ENCODE peak calls at places on chromosomes 2 and 18, in five cellular contexts. S, B, W, V and L are unnamed samples.

GRCh38 chr2:222024934-222025890 is 273.6 kb downstream of the PAX3 start:
- DNase-seq in S (no peak), B (peak), W (peak), V (peak), L (peak)

GRCh38 chr2:118881490-118882129 is 34.2 kb upstream of the EN1 start:
- DNase-seq in S (no peak), B (peak), W (peak), V (peak), L (peak)

GRCh38 chr2:45353879-45354278 is 257.2 kb downstream of the SRBD1 start:
- DNase-seq in S (no peak), B (no peak), W (peak), V (peak), L (peak)

GRCh38 chr2:217438136-217438535 is 564.7 kb downstream of the TNS1 start:
- DNase-seq in S (no peak), B (no peak), W (peak), V (peak), L (peak)

GRCh38 chr2:232533944-232534710 is 5.4 kb upstream of the CHRNG start:
- DNase-seq in S (no peak), B (no peak), W (no peak), V (peak), L (no peak)

GRCh38 chr2:96604104-96604503 is 34.0 kb downstream of the KANSL3 start:
- DNase-seq in S (no peak), B (peak), W (no peak), V (no peak), L (no peak)

GRCh38 chr2:100388703-100389102 is 28.8 kb downstream of the CHST10 start:
- DNase-seq in S (no peak), B (no peak), W (no peak), V (no peak), L (no peak)

GRCh38 chr18:56807883-56808282 is 156.7 kb downstream of the WDR7 start:
- DNase-seq in S (no peak), B (no peak), W (no peak), V (no peak), L (no peak)

GRCh38 chr2:101873543-101873942 is 118.2 kb upstream of the IL1R2 start:
- DNase-seq in S (no peak), B (no peak), W (no peak), V (no peak), L (no peak)

GRCh38 chr18:63553117-63553516 is 10.9 kb downstream of the SERPINB12 start:
- DNase-seq in S (no peak), B (no peak), W (peak), V (peak), L (peak)

GRCh38 chr18:49250819-49251388 is 209.5 kb downstream of the DYM start:
- DNase-seq in S (no peak), B (peak), W (no peak), V (peak), L (peak)
- TF ChIP-seq CTCF in S (no peak), B (peak), W (peak), V (peak), L (peak)

DNA sequence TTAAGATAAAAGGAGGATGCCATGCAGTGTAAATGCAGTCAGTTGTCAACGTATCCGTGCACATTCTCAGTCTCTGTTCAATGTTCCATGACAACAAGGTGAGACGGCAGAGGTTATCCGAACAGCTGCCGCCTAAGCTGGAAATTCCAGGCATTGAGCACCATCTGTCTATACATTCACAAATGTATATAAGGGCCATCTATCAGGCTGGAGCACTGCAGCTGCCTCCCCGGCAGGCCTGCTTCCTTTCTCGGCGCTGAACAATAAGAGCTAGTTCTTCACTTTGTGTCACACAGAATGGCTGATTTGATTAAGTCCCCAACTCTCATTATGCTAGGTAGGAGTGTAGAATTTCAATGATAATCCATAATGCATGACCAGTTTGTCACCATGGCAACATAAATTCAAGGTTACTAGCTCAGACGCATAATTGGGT is 282.2 kb upstream of the SOX11 start:
- DNase-seq in S (no peak), B (peak), W (no peak), V (no peak), L (no peak)
- H3K4me3 ChIP-seq in S (no peak), B (peak), W (no peak), V (no peak), L (no peak)

DNA sequence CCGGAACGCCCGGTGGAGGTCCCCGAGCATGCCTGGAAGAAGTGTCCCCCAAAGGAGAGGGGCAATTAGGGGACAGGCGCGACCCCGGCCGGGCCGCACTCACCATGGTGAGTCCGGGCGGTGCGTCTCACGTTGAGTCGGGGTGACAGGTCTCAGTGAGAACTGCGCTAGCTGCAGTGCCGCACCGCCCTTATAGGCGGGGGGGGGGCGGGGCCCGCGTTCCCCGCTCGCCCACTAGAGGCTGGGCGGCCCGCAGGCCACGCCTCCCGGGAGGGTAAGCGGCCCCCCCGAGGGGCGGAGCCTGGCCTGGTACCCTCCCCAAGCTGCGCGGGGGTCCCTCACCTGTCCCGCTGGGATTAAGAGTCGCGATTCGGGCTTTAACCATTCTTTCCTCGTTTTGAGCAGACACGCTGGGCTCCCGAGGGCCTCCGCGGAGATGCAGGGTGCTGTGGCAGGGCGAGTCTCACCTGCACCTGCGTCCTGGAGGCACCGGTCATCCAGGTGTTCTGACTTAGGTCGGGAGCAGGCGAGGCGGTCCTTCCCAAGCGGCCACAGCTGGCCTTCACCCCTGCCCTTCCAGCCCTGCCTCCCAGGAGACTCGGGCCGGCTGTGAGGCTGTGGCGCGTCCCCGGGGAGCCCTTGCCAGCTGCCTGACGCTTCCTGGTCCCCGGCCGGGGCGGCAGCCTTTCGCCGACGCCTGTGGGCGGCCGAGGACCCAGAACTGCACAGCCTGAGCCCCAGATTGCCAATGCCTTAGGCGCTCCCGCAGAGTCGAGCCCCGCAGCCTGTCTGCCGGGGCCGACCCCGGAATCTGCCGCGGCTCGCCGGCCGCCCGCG is at the start of gene TUBA4A:
- DNase-seq in S (peak), B (peak), W (peak), V (peak), L (peak)
- TF ChIP-seq CTCF in S (no peak), B (no peak), W (peak), V (no peak), L (peak)

GRCh38 chr2:66438498-66439290 is 3.8 kb downstream of the MEIS1 start:
- DNase-seq in S (no peak), B (no peak), W (no peak), V (no peak), L (no peak)
- H3K4me3 ChIP-seq in S (peak), B (peak), W (peak), V (peak), L (peak)

GRCh38 chr18:77766421-77766820 is 516.8 kb downstream of the GALR1 start:
- DNase-seq in S (no peak), B (no peak), W (no peak), V (no peak), L (no peak)
- TF ChIP-seq CTCF in S (no peak), B (no peak), W (no peak), V (no peak), L (no peak)

GRCh38 chr2:233565685-233566140 is 869 bp downstream of the USP40 start:
- DNase-seq in S (no peak), B (no peak), W (no peak), V (no peak), L (no peak)
- H3K4me3 ChIP-seq in S (no peak), B (peak), W (peak), V (peak), L (peak)